ENCODE peak calls at places on chromosome 17, in six cellular contexts. R is fibroblast of gingiva; Y is heart left ventricle; J is memory B cell; W is effector memory CD8-positive, alpha-beta T cell; A is H54. O is an unnamed sample.

GRCh38 chr17:35240861-35241260 is 2.0 kb upstream of the SLFN5 start:
- DNase-seq in R (no peak), Y (no peak), W (no peak), J (no peak), A (no peak), O (no peak)

GRCh38 chr17:50355336-50355700 is 9.4 kb downstream of the XYLT2 start:
- DNase-seq in R (no peak), W (no peak), A (no peak), J (no peak), Y (no peak), O (no peak)

GRCh38 chr17:72587773-72588511 is 467.1 kb downstream of the SOX9 start:
- DNase-seq in W (no peak), J (no peak), R (no peak), A (peak; percentile 49), Y (no peak), O (no peak)

GRCh38 chr17:8118769-8119574 is 658 bp upstream of the ALOXE3 start:
- DNase-seq in W (peak; percentile 80), J (peak; percentile 89), A (no peak), R (peak; percentile 72), Y (peak; percentile 84), O (peak; percentile 61)

GRCh38 chr17:51298508-51299371 is 38.4 kb downstream of the UTP18 start:
- DNase-seq in J (no peak), R (peak; percentile 44), W (no peak), A (peak; percentile 16), Y (no peak), O (peak; percentile 14)

GRCh38 chr17:73801455-73802100 is 157.3 kb upstream of the SDK2 start:
- DNase-seq in J (no peak), W (no peak), R (no peak), A (no peak), Y (no peak), O (peak; percentile 44)

GRCh38 chr17:66255112-66255511 is 25.9 kb upstream of the APOH start:
- DNase-seq in R (peak; percentile 69), W (peak; percentile 40), Y (peak; percentile 11), J (no peak), A (peak; percentile 40), O (peak; percentile 83)

GRCh38 chr17:18259621-18260331 is 686 bp upstream of the MIEF2 start:
- DNase-seq in J (no peak), W (no peak), Y (no peak), A (peak; percentile 81), R (no peak), O (no peak)

GRCh38 chr17:57935833-57936807 is 19.1 kb downstream of the CUEDC1 start:
- DNase-seq in W (no peak), J (no peak), R (peak; percentile 79), Y (peak; percentile 73), A (no peak), O (no peak)